ENCODE peak calls at places on chromosomes 6 and 20, in five cellular contexts. Y, B, V, K and X are unnamed samples. For H3K27me3, the result is how much of the 10 kb centered on the place peaks cover.

GRCh38 chr6:44473870-44474631 is 86.5 kb downstream of the CDC5L start:
- DNase-seq in Y (no peak), B (no peak), V (no peak), K (no peak), X (no peak)

GRCh38 chr20:38201356-38201755 is 36.3 kb upstream of the TGM2 start:
- DNase-seq in Y (peak), B (peak), V (no peak), K (peak), X (no peak)

GRCh38 chr6:49909508-49910047 is 43.2 kb upstream of the CRISP1 start:
- DNase-seq in Y (no peak), B (no peak), V (no peak), K (no peak), X (no peak)

GRCh38 chr20:48577557-48577956 is 250.2 kb downstream of the PREX1 start:
- DNase-seq in Y (no peak), B (no peak), V (no peak), K (no peak), X (no peak)

GRCh38 chr20:46875059-46875458 is 19.6 kb upstream of the EYA2 start:
- DNase-seq in Y (no peak), B (no peak), V (no peak), K (no peak), X (no peak)

GRCh38 chr6:138086573-138087196 is 20.5 kb downstream of the PERP start:
- DNase-seq in Y (no peak), B (no peak), V (no peak), K (peak), X (no peak)

GRCh38 chr20:4216142-4216735 is 200.9 kb upstream of the RNF24 start:
- DNase-seq in Y (no peak), B (peak), V (no peak), K (no peak), X (no peak)

GRCh38 chr6:89369009-89369408 is 16.5 kb upstream of the UBE2J1 start:
- DNase-seq in Y (peak), B (no peak), V (peak), K (peak), X (no peak)

GRCh38 chr6:47595785-47596184 is 102.6 kb upstream of the ADGRF4 start:
- DNase-seq in Y (no peak), B (no peak), V (no peak), K (peak), X (no peak)

GRCh38 chr6:43604174-43604573 is 24.9 kb downstream of the GTPBP2 start:
- DNase-seq in Y (no peak), B (no peak), V (no peak), K (peak), X (no peak)

GRCh38 chr6:147528511-147529145 is 20.1 kb downstream of the SAMD5 start:
- DNase-seq in Y (no peak), B (no peak), V (peak), K (no peak), X (no peak)

GRCh38 chr6:27608916-27609883 is 136.3 kb upstream of the ZNF184 start:
- DNase-seq in Y (no peak), B (no peak), V (peak), K (peak), X (no peak)
- TF ChIP-seq CTCF in Y (peak), B (peak), V (peak), K (peak), X (peak)

DNA sequence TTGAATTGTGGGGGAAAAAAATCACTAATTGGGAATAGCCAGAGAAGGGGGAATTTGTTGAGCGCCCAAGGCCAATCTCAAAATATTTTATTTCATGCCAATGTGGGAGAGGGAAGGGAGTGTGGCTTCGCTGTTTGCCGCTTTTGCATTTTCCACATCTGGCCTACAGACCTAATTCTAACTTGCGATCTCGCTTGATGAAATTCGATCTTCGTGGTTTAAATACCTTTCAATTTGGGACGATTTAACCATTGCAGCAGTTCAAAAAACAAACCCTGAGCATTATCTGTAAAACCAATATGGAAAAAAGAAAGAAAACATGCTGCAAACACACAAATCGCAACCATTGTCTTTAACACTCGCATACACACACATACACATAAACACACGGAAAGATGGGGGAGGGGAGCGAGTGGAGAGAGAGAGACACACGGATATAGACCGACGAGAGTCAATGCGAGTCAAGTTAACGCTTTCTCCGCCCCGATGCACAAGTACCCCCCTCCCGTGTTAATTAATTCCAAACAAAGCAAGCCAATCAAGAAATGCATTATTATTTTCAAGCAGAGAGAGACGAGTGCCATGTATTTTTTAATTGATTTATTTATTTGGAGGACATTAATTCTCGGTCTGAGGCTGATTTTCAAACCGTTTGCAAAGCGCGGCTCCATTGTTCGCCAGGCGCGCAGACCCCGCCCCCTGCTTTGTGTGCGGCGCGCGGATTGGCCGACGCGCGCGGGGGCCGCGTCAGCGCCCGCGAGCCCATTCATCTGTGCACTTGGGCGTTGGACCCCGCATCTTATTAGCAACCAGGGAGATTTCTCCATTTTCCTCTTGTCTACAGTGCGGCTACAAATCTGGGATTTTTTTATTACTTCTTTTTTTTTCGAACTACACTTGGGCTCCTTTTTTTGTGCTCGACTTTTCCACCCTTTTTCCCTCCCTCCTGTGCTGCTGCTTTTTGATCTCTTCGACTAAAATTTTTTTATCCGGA is at the start of gene MARCKS:
- DNase-seq in Y (peak), B (peak), V (peak), K (peak), X (peak)
- H3K27me3 ChIP-seq in Y (under half), B (half or more), V (under half), K (under half), X (under half)

DNA sequence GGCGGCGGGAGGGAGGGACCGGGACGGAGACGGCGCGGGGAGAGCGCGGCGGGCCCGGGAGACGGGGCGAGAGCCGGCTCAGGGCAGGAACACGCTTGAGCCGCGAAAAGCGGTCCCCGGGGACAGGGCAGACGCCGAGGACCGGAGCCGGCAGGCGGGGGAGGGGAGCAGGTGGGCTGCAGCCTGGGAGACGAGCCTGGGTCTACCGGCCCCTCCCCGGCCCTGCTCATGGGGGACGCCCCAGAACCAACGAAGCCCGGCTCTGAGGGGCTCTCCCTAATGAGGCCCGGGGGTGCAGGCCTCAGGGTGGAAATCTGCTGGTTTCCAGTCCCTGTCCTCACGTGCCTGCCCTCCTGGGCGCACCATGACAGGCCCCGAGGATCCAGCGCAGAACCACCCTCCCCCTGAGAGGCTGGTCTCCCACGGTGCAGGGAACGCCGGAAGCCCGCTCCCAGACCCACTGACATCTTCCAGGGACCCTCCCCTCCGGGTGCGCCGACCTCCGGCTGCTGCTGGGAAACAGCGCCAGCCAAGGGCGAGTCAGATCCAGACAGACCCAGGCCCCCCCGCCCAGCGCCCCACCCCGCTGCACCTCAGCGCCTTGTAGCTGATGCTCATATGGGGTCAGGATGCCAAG is 568 bp upstream of the EEF1A2 start:
- DNase-seq in Y (no peak), B (no peak), V (no peak), K (no peak), X (no peak)
- H3K4me3 ChIP-seq in Y (peak), B (peak), V (no peak), K (no peak), X (no peak)

GRCh38 chr6:57262901-57263694 is 41.0 kb upstream of the RAB23 start:
- DNase-seq in Y (no peak), B (no peak), V (no peak), K (peak), X (no peak)

GRCh38 chr6:57267586-57268293 is 45.6 kb upstream of the RAB23 start:
- DNase-seq in Y (peak), B (no peak), V (peak), K (peak), X (peak)

GRCh38 chr6:57262491-57262890 is 40.4 kb upstream of the RAB23 start:
- DNase-seq in Y (no peak), B (no peak), V (no peak), K (no peak), X (no peak)

GRCh38 chr6:57265755-57266221 is 43.7 kb upstream of the RAB23 start:
- DNase-seq in Y (no peak), B (no peak), V (peak), K (peak), X (no peak)

DNA sequence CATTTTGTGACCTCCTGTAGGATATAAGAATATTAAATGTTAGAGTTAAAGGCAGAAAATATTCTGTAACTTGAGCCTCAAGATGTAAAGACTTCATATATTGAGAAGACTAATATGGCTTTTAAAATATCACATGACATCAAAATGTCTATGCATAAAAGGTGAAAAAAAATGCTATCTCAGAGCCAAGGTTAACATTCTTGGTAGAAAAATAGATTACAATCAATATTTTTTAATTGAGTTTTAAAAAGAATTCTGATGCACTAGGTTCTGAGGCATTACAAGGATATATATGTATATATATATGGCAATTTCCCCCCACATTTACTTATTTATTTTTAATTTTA is 46.2 kb upstream of the RAB23 start:
- DNase-seq in Y (no peak), B (no peak), V (no peak), K (no peak), X (no peak)
- TF ChIP-seq CTCF in Y (no peak), B (no peak), V (no peak), K (no peak), X (no peak)

DNA sequence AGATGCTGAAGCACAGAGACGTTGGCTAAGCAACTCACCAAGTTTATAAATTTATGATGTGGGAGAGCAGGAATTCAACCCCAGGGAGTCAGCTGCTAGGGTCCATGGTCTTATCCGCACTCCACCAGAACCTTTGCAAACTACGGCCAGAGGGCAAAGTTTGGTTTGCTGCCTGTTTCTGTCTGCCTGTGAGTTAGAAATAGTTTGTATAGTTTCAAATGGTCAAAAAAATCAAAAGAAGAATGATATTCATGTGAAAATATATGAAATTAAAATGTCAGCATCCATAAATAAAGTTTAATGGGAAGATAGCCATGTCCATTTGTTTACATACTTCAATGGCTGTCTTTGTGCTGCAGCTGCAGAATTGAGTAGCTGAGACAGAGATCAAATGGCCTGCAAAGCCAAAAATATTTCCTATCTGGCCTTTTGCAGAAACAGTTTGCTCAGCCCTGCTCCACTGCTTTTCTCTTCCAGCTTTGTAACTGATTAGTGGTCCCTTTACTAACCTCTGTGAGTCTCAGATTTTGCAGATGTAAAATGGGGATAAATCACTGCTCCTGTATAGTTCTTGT is 83.8 kb upstream of the ZFP64 start:
- DNase-seq in Y (no peak), B (no peak), V (no peak), K (no peak), X (no peak)
- H3K27me3 ChIP-seq in Y (under half), B (under half), V (under half), K (under half), X (under half)

DNA sequence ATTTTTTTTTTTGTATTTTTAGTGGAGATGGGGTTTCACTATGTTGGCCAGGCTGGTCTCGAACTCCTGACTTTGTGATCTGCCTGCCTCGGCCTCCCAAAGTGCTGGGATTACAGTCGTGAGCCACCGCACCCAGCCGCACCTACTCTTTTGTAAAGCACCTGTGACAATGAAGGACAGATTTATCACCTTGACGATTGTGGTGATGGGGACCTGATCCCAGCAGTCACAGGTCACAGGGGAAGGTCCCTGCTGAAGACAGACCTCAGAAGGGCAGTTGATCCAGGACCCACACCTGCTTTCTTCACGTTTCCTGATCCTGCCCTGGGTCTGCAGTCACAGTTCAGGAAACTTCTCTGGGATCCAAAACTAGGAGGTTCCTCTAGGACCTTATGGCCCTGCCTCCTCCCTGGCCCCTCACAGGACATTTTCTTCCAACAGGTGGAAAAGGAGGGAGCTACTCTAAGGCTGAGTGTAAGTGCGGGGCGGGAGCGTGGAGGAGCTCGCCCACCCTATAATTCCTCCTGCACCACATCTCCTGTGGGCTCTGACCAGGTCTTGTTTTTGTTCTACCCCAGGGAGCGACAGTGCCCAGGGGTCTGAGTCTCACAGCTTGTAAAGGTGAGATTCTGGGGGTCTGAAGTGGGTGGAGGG is 2.8 kb downstream of the HLA-E start:
- DNase-seq in Y (no peak), B (no peak), V (no peak), K (no peak), X (no peak)
- H3K4me3 ChIP-seq in Y (peak), B (peak), V (no peak), K (no peak), X (peak)

DNA sequence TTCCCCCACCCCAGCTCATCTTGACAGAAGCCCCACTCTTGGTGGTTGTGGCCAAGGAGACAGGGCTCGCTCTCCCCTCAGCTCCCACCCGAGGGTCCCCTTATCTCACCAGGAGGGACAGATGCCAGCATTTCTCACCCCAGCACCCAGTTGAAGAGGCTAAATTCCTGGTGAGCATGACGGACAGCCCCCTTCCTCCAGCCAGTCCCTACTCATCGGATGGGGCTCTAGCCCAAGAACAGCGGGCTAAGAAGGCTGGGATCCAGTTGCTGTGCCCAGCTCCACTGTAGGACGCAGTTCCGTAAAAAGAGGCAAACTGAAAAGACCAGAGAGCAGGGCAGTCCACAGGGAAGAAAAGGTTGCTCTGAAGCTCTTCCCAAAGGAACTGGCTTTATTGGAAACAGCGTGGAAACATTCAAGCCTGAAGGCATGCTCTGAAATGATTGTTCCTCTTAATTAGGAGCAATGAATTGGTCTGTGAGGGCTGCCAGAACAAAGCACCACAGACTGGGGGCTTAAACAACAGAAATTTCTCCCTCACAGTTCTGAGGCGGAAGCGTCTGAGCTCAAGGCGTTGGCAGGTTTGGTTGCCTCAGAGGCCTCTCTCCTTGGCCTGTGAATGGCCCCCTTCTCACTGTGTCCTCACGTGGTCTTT is 17.9 kb upstream of the KIF25 start:
- DNase-seq in Y (no peak), B (no peak), V (no peak), K (no peak), X (no peak)
- TF ChIP-seq CTCF in Y (no peak), B (no peak), V (no peak), K (no peak), X (no peak)

DNA sequence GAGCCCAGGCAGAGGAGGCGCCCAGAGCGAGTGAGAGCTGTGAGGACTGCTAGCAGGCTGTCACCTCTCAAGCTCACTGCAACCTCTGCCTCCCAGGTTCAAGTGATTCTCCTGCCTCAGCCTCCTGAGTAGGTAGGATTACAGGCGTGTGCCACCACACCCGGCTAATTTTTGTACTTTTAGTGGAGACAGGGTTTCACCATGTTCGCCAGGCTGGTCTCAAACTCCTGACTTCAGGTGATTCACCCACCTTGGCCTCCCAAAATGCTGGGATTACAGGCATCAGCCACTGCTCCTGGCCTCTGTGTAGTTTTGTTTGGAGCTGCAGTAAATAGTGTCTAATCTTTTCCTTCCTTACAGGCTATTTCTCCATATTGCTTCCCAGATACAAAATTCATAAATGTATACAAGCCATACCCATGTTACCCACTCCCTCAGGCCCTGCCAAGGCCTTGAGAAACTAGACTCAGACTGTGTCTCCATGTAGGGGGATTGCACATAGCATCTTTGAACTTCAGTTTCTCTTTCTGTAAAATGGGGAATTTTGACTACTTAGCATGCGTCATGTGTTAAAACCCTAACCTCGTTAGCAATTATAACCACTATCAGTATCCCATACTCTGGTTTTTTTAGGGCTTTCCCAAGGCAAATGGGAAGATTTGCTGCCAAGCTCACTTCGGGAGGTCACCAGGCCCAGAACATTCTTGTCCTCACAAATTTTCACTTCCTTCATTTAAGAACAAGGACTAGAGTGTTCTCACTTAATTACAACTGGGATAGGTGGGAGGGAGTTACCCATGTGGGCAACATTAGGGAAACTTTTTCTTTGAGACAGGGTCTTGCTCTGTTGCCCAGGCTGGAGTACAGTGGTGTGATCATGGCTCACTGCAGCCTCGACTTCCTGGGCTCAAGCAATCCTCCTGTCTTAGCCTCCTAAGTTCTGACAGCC is 67.3 kb upstream of the DDR1 start:
- DNase-seq in Y (no peak), B (no peak), V (no peak), K (no peak), X (peak)
- H3K27me3 ChIP-seq in Y (under half), B (under half), V (under half), K (under half), X (under half)

GRCh38 chr20:44324343-44324742 is 12.5 kb upstream of the R3HDML start:
- DNase-seq in Y (no peak), B (no peak), V (no peak), K (peak), X (no peak)

GRCh38 chr20:44328428-44328827 is 8.4 kb upstream of the R3HDML start:
- DNase-seq in Y (no peak), B (no peak), V (no peak), K (no peak), X (no peak)

GRCh38 chr20:44331201-44331600 is 5.6 kb upstream of the R3HDML start:
- DNase-seq in Y (no peak), B (no peak), V (no peak), K (no peak), X (no peak)

GRCh38 chr20:44326391-44327159 is 10.3 kb upstream of the R3HDML start:
- DNase-seq in Y (no peak), B (no peak), V (peak), K (no peak), X (no peak)
- H3K4me3 ChIP-seq in Y (peak), B (peak), V (peak), K (peak), X (peak)